ENCODE peak calls at places on chromosomes 11 and 22, in six cellular contexts. One of them, this sample, is unnamed.

GRCh38 chr11:87445002-87445401 is 407.3 kb downstream of the TMEM135 start:
- DNase-seq in CD8-positive, alpha-beta T cell: no peak
- DNase-seq in activated naive CD4-positive, alpha-beta T cell treated with Interleukin-2 at 50 U/mL for 16 hours: no peak
- DNase-seq in NCI-H1105 treated with DMSO at 0.1 percent for 48 hours: no peak
- DNase-seq in HCEC 1CT: peak; percentile 82
- DNase-seq in RKO: no peak
- DNase-seq in this sample: no peak

GRCh38 chr11:6251990-6252473 is 7.6 kb upstream of the CCKBR start:
- DNase-seq in HCEC 1CT: no peak
- DNase-seq in CD8-positive, alpha-beta T cell: no peak
- DNase-seq in NCI-H1105 treated with DMSO at 0.1 percent for 48 hours: no peak
- DNase-seq in RKO: no peak
- DNase-seq in activated naive CD4-positive, alpha-beta T cell treated with Interleukin-2 at 50 U/mL for 16 hours: no peak
- DNase-seq in this sample: no peak

GRCh38 chr22:17896552-17896951 is 122.3 kb upstream of the BID start:
- DNase-seq in activated naive CD4-positive, alpha-beta T cell treated with Interleukin-2 at 50 U/mL for 16 hours: no peak
- DNase-seq in RKO: no peak
- DNase-seq in CD8-positive, alpha-beta T cell: no peak
- DNase-seq in HCEC 1CT: no peak
- DNase-seq in NCI-H1105 treated with DMSO at 0.1 percent for 48 hours: no peak
- DNase-seq in this sample: no peak

GRCh38 chr11:100734743-100735527 is 47.8 kb downstream of the ARHGAP42 start:
- DNase-seq in HCEC 1CT: no peak
- DNase-seq in RKO: no peak
- DNase-seq in NCI-H1105 treated with DMSO at 0.1 percent for 48 hours: no peak
- DNase-seq in CD8-positive, alpha-beta T cell: no peak
- DNase-seq in activated naive CD4-positive, alpha-beta T cell treated with Interleukin-2 at 50 U/mL for 16 hours: no peak
- DNase-seq in this sample: no peak

GRCh38 chr22:27972732-27973698 is 54.0 kb upstream of the PITPNB start:
- DNase-seq in RKO: no peak
- DNase-seq in HCEC 1CT: no peak
- DNase-seq in activated naive CD4-positive, alpha-beta T cell treated with Interleukin-2 at 50 U/mL for 16 hours: no peak
- DNase-seq in CD8-positive, alpha-beta T cell: no peak
- DNase-seq in NCI-H1105 treated with DMSO at 0.1 percent for 48 hours: no peak
- DNase-seq in this sample: no peak

GRCh38 chr11:120078397-120078796 is 59.5 kb downstream of the TRIM29 start:
- DNase-seq in RKO: no peak
- DNase-seq in activated naive CD4-positive, alpha-beta T cell treated with Interleukin-2 at 50 U/mL for 16 hours: no peak
- DNase-seq in NCI-H1105 treated with DMSO at 0.1 percent for 48 hours: no peak
- DNase-seq in CD8-positive, alpha-beta T cell: no peak
- DNase-seq in HCEC 1CT: no peak
- DNase-seq in this sample: no peak

GRCh38 chr11:64969209-64969608 is 2.7 kb downstream of the MAJIN start:
- DNase-seq in RKO: peak; percentile 81
- DNase-seq in activated naive CD4-positive, alpha-beta T cell treated with Interleukin-2 at 50 U/mL for 16 hours: no peak
- DNase-seq in NCI-H1105 treated with DMSO at 0.1 percent for 48 hours: no peak
- DNase-seq in HCEC 1CT: peak; percentile 63
- DNase-seq in CD8-positive, alpha-beta T cell: no peak
- DNase-seq in this sample: no peak

GRCh38 chr11:128506999-128507591 is 80.3 kb downstream of the ETS1 start:
- DNase-seq in HCEC 1CT: peak; percentile 99
- DNase-seq in CD8-positive, alpha-beta T cell: peak; percentile 61
- DNase-seq in NCI-H1105 treated with DMSO at 0.1 percent for 48 hours: no peak
- DNase-seq in RKO: peak; percentile 98
- DNase-seq in activated naive CD4-positive, alpha-beta T cell treated with Interleukin-2 at 50 U/mL for 16 hours: peak; percentile 57
- DNase-seq in this sample: no peak

GRCh38 chr22:19325296-19325950 is 33.9 kb upstream of the CLTCL1 start:
- DNase-seq in RKO: peak; percentile 77
- DNase-seq in HCEC 1CT: peak; percentile 81
- DNase-seq in activated naive CD4-positive, alpha-beta T cell treated with Interleukin-2 at 50 U/mL for 16 hours: no peak
- DNase-seq in NCI-H1105 treated with DMSO at 0.1 percent for 48 hours: no peak
- DNase-seq in CD8-positive, alpha-beta T cell: no peak
- DNase-seq in this sample: no peak

GRCh38 chr22:21968452-21969129 is 14.0 kb downstream of the TOP3B start:
- DNase-seq in HCEC 1CT: no peak
- DNase-seq in RKO: no peak
- DNase-seq in NCI-H1105 treated with DMSO at 0.1 percent for 48 hours: no peak
- DNase-seq in CD8-positive, alpha-beta T cell: no peak
- DNase-seq in activated naive CD4-positive, alpha-beta T cell treated with Interleukin-2 at 50 U/mL for 16 hours: no peak
- DNase-seq in this sample: no peak

GRCh38 chr11:121829159-121829643 is 286.8 kb downstream of the BLID start:
- DNase-seq in activated naive CD4-positive, alpha-beta T cell treated with Interleukin-2 at 50 U/mL for 16 hours: no peak
- DNase-seq in HCEC 1CT: peak; percentile 97
- DNase-seq in RKO: peak; percentile 84
- DNase-seq in CD8-positive, alpha-beta T cell: no peak
- DNase-seq in NCI-H1105 treated with DMSO at 0.1 percent for 48 hours: no peak
- DNase-seq in this sample: no peak

GRCh38 chr11:131739243-131739882 is 368.9 kb downstream of the NTM start:
- DNase-seq in activated naive CD4-positive, alpha-beta T cell treated with Interleukin-2 at 50 U/mL for 16 hours: no peak
- DNase-seq in RKO: no peak
- DNase-seq in CD8-positive, alpha-beta T cell: no peak
- DNase-seq in NCI-H1105 treated with DMSO at 0.1 percent for 48 hours: no peak
- DNase-seq in HCEC 1CT: no peak
- DNase-seq in this sample: no peak

GRCh38 chr11:1410366-1411291 is 20.9 kb downstream of the BRSK2 start:
- DNase-seq in activated naive CD4-positive, alpha-beta T cell treated with Interleukin-2 at 50 U/mL for 16 hours: no peak
- DNase-seq in CD8-positive, alpha-beta T cell: no peak
- DNase-seq in HCEC 1CT: no peak
- DNase-seq in RKO: no peak
- DNase-seq in NCI-H1105 treated with DMSO at 0.1 percent for 48 hours: no peak
- DNase-seq in this sample: no peak

GRCh38 chr11:34566209-34566551 is 52.6 kb upstream of the ELF5 start:
- DNase-seq in activated naive CD4-positive, alpha-beta T cell treated with Interleukin-2 at 50 U/mL for 16 hours: no peak
- DNase-seq in NCI-H1105 treated with DMSO at 0.1 percent for 48 hours: no peak
- DNase-seq in CD8-positive, alpha-beta T cell: no peak
- DNase-seq in RKO: no peak
- DNase-seq in HCEC 1CT: no peak
- DNase-seq in this sample: no peak

GRCh38 chr11:73139476-73140198 is 2.5 kb downstream of the FCHSD2 start:
- DNase-seq in CD8-positive, alpha-beta T cell: no peak
- DNase-seq in NCI-H1105 treated with DMSO at 0.1 percent for 48 hours: no peak
- DNase-seq in RKO: peak; percentile 42
- DNase-seq in activated naive CD4-positive, alpha-beta T cell treated with Interleukin-2 at 50 U/mL for 16 hours: no peak
- DNase-seq in HCEC 1CT: peak; percentile 29
- DNase-seq in this sample: no peak

GRCh38 chr11:65426839-65427690 is 4.5 kb downstream of the NEAT1 start:
- DNase-seq in CD8-positive, alpha-beta T cell: peak; percentile 47
- DNase-seq in NCI-H1105 treated with DMSO at 0.1 percent for 48 hours: no peak
- DNase-seq in HCEC 1CT: peak; percentile 81
- DNase-seq in activated naive CD4-positive, alpha-beta T cell treated with Interleukin-2 at 50 U/mL for 16 hours: peak; percentile 45
- DNase-seq in RKO: peak; percentile 84
- DNase-seq in this sample: peak; percentile 42

GRCh38 chr22:30665266-30665665 is 2.4 kb downstream of the DUSP18 start:
- DNase-seq in HCEC 1CT: no peak
- DNase-seq in activated naive CD4-positive, alpha-beta T cell treated with Interleukin-2 at 50 U/mL for 16 hours: no peak
- DNase-seq in CD8-positive, alpha-beta T cell: no peak
- DNase-seq in NCI-H1105 treated with DMSO at 0.1 percent for 48 hours: no peak
- DNase-seq in RKO: no peak
- DNase-seq in this sample: no peak

GRCh38 chr11:131624526-131624925 is 254.1 kb downstream of the NTM start:
- DNase-seq in RKO: peak; percentile 43
- DNase-seq in NCI-H1105 treated with DMSO at 0.1 percent for 48 hours: no peak
- DNase-seq in activated naive CD4-positive, alpha-beta T cell treated with Interleukin-2 at 50 U/mL for 16 hours: no peak
- DNase-seq in CD8-positive, alpha-beta T cell: no peak
- DNase-seq in HCEC 1CT: no peak
- DNase-seq in this sample: no peak

GRCh38 chr11:34640050-34640971 is 19.4 kb downstream of the EHF start:
- DNase-seq in RKO: no peak
- DNase-seq in NCI-H1105 treated with DMSO at 0.1 percent for 48 hours: no peak
- DNase-seq in activated naive CD4-positive, alpha-beta T cell treated with Interleukin-2 at 50 U/mL for 16 hours: no peak
- DNase-seq in CD8-positive, alpha-beta T cell: no peak
- DNase-seq in HCEC 1CT: no peak
- DNase-seq in this sample: no peak

GRCh38 chr11:19290356-19290755 is 49.6 kb upstream of the E2F8 start:
- DNase-seq in activated naive CD4-positive, alpha-beta T cell treated with Interleukin-2 at 50 U/mL for 16 hours: no peak
- DNase-seq in HCEC 1CT: peak; percentile 28
- DNase-seq in CD8-positive, alpha-beta T cell: no peak
- DNase-seq in NCI-H1105 treated with DMSO at 0.1 percent for 48 hours: no peak
- DNase-seq in RKO: no peak
- DNase-seq in this sample: no peak

GRCh38 chr11:34161812-34162506 is 56.5 kb downstream of the NAT10 start:
- DNase-seq in NCI-H1105 treated with DMSO at 0.1 percent for 48 hours: no peak
- DNase-seq in HCEC 1CT: no peak
- DNase-seq in RKO: no peak
- DNase-seq in CD8-positive, alpha-beta T cell: peak; percentile 14
- DNase-seq in activated naive CD4-positive, alpha-beta T cell treated with Interleukin-2 at 50 U/mL for 16 hours: peak; percentile 56
- DNase-seq in this sample: peak; percentile 19

GRCh38 chr22:41833369-41834004 is 582 bp downstream of the SREBF2 start:
- DNase-seq in HCEC 1CT: peak; percentile 12
- DNase-seq in activated naive CD4-positive, alpha-beta T cell treated with Interleukin-2 at 50 U/mL for 16 hours: peak; percentile 58
- DNase-seq in NCI-H1105 treated with DMSO at 0.1 percent for 48 hours: no peak
- DNase-seq in RKO: peak; percentile 39
- DNase-seq in CD8-positive, alpha-beta T cell: peak; percentile 49
- DNase-seq in this sample: peak; percentile 67

GRCh38 chr11:59943996-59944395 is 5.8 kb downstream of the OOSP1 start:
- DNase-seq in RKO: no peak
- DNase-seq in NCI-H1105 treated with DMSO at 0.1 percent for 48 hours: no peak
- DNase-seq in HCEC 1CT: no peak
- DNase-seq in activated naive CD4-positive, alpha-beta T cell treated with Interleukin-2 at 50 U/mL for 16 hours: no peak
- DNase-seq in CD8-positive, alpha-beta T cell: no peak
- DNase-seq in this sample: no peak

GRCh38 chr11:73252577-73253191 is 19.5 kb upstream of the P2RY6 start:
- DNase-seq in activated naive CD4-positive, alpha-beta T cell treated with Interleukin-2 at 50 U/mL for 16 hours: no peak
- DNase-seq in HCEC 1CT: no peak
- DNase-seq in NCI-H1105 treated with DMSO at 0.1 percent for 48 hours: peak; percentile 10
- DNase-seq in CD8-positive, alpha-beta T cell: no peak
- DNase-seq in RKO: peak; percentile 49
- DNase-seq in this sample: peak; percentile 15

GRCh38 chr11:64865286-64866172 is 12.9 kb downstream of the EHD1 start:
- DNase-seq in activated naive CD4-positive, alpha-beta T cell treated with Interleukin-2 at 50 U/mL for 16 hours: peak; percentile 65
- DNase-seq in CD8-positive, alpha-beta T cell: no peak
- DNase-seq in NCI-H1105 treated with DMSO at 0.1 percent for 48 hours: no peak
- DNase-seq in RKO: no peak
- DNase-seq in HCEC 1CT: peak; percentile 91
- DNase-seq in this sample: no peak

GRCh38 chr22:48796295-48797015 is 1031.2 kb downstream of the BRD1 start:
- DNase-seq in CD8-positive, alpha-beta T cell: no peak
- DNase-seq in HCEC 1CT: no peak
- DNase-seq in RKO: no peak
- DNase-seq in NCI-H1105 treated with DMSO at 0.1 percent for 48 hours: no peak
- DNase-seq in activated naive CD4-positive, alpha-beta T cell treated with Interleukin-2 at 50 U/mL for 16 hours: no peak
- DNase-seq in this sample: no peak

GRCh38 chr11:115297330-115297729 is 206.9 kb downstream of the CADM1 start:
- DNase-seq in HCEC 1CT: no peak
- DNase-seq in activated naive CD4-positive, alpha-beta T cell treated with Interleukin-2 at 50 U/mL for 16 hours: no peak
- DNase-seq in NCI-H1105 treated with DMSO at 0.1 percent for 48 hours: peak; percentile 55
- DNase-seq in CD8-positive, alpha-beta T cell: no peak
- DNase-seq in RKO: no peak
- DNase-seq in this sample: no peak

GRCh38 chr11:72759468-72759867 is 7.3 kb upstream of the ARAP1 start:
- DNase-seq in CD8-positive, alpha-beta T cell: no peak
- DNase-seq in NCI-H1105 treated with DMSO at 0.1 percent for 48 hours: peak; percentile 51
- DNase-seq in activated naive CD4-positive, alpha-beta T cell treated with Interleukin-2 at 50 U/mL for 16 hours: no peak
- DNase-seq in RKO: no peak
- DNase-seq in HCEC 1CT: no peak
- DNase-seq in this sample: no peak

GRCh38 chr11:1405186-1406020 is 15.7 kb downstream of the BRSK2 start:
- DNase-seq in HCEC 1CT: no peak
- DNase-seq in RKO: no peak
- DNase-seq in CD8-positive, alpha-beta T cell: no peak
- DNase-seq in activated naive CD4-positive, alpha-beta T cell treated with Interleukin-2 at 50 U/mL for 16 hours: no peak
- DNase-seq in NCI-H1105 treated with DMSO at 0.1 percent for 48 hours: no peak
- DNase-seq in this sample: no peak

GRCh38 chr11:86981777-86982540 is 26.8 kb upstream of the FZD4 start:
- DNase-seq in activated naive CD4-positive, alpha-beta T cell treated with Interleukin-2 at 50 U/mL for 16 hours: no peak
- DNase-seq in HCEC 1CT: no peak
- DNase-seq in CD8-positive, alpha-beta T cell: no peak
- DNase-seq in RKO: no peak
- DNase-seq in NCI-H1105 treated with DMSO at 0.1 percent for 48 hours: no peak
- DNase-seq in this sample: no peak

GRCh38 chr11:76783294-76783900 is at the start of gene TSKU:
- DNase-seq in activated naive CD4-positive, alpha-beta T cell treated with Interleukin-2 at 50 U/mL for 16 hours: peak; percentile 15
- DNase-seq in NCI-H1105 treated with DMSO at 0.1 percent for 48 hours: peak; percentile 31
- DNase-seq in HCEC 1CT: no peak
- DNase-seq in RKO: no peak
- DNase-seq in CD8-positive, alpha-beta T cell: no peak
- DNase-seq in this sample: no peak

GRCh38 chr11:95877288-95877687 is 46.6 kb downstream of the MTMR2 start:
- DNase-seq in HCEC 1CT: peak; percentile 100
- DNase-seq in CD8-positive, alpha-beta T cell: no peak
- DNase-seq in NCI-H1105 treated with DMSO at 0.1 percent for 48 hours: no peak
- DNase-seq in RKO: peak; percentile 50
- DNase-seq in activated naive CD4-positive, alpha-beta T cell treated with Interleukin-2 at 50 U/mL for 16 hours: no peak
- DNase-seq in this sample: no peak

This sample was measured in immature natural killer cell.